ENCODE peak calls at places on chromosomes 4 and X, in seven cellular contexts. One of them, this sample, is unnamed.

GRCh38 chr4:89166971-89167475 is 55.7 kb downstream of the TIGD2 start:
- DNase-seq in fibroblast of the conjunctiva: no peak
- DNase-seq in NCI-H1930: no peak
- DNase-seq in lung: no peak
- DNase-seq in C1 segment of cervical spinal cord: no peak
- DNase-seq in psoas muscle: no peak
- DNase-seq in GOT3: no peak
- DNase-seq in this sample: no peak

GRCh38 chr4:13988347-13989265 is 361.1 kb upstream of the BOD1L1 start:
- DNase-seq in fibroblast of the conjunctiva: peak
- DNase-seq in NCI-H1930: no peak
- DNase-seq in lung: peak
- DNase-seq in C1 segment of cervical spinal cord: no peak
- DNase-seq in psoas muscle: peak
- DNase-seq in GOT3: peak
- DNase-seq in this sample: no peak

GRCh38 chr4:174714393-174715211 is 114.4 kb downstream of the GLRA3 start:
- DNase-seq in fibroblast of the conjunctiva: peak
- DNase-seq in NCI-H1930: peak
- DNase-seq in lung: peak
- DNase-seq in C1 segment of cervical spinal cord: no peak
- DNase-seq in psoas muscle: no peak
- DNase-seq in GOT3: no peak
- DNase-seq in this sample: peak

GRCh38 chr4:6689506-6689960 is 4.1 kb upstream of the S100P start:
- DNase-seq in fibroblast of the conjunctiva: no peak
- DNase-seq in NCI-H1930: no peak
- DNase-seq in lung: no peak
- DNase-seq in C1 segment of cervical spinal cord: no peak
- DNase-seq in psoas muscle: no peak
- DNase-seq in GOT3: no peak
- DNase-seq in this sample: no peak

GRCh38 chr4:153780876-153781275 is 8.0 kb downstream of the SFRP2 start:
- DNase-seq in fibroblast of the conjunctiva: no peak
- DNase-seq in NCI-H1930: no peak
- DNase-seq in lung: no peak
- DNase-seq in C1 segment of cervical spinal cord: no peak
- DNase-seq in psoas muscle: no peak
- DNase-seq in GOT3: no peak
- DNase-seq in this sample: no peak

GRCh38 chr4:56505269-56506109 is at the start of gene ARL9:
- DNase-seq in fibroblast of the conjunctiva: peak
- DNase-seq in NCI-H1930: no peak
- DNase-seq in lung: peak
- DNase-seq in C1 segment of cervical spinal cord: no peak
- DNase-seq in psoas muscle: peak
- DNase-seq in GOT3: peak
- DNase-seq in this sample: peak

GRCh38 chr4:10173039-10173753 is 56.6 kb upstream of the WDR1 start:
- DNase-seq in fibroblast of the conjunctiva: no peak
- DNase-seq in NCI-H1930: no peak
- DNase-seq in lung: peak
- DNase-seq in C1 segment of cervical spinal cord: no peak
- DNase-seq in psoas muscle: no peak
- DNase-seq in GOT3: no peak
- DNase-seq in this sample: peak

GRCh38 chrX:63350551-63350950 is 581 bp downstream of the SPIN4 start:
- DNase-seq in fibroblast of the conjunctiva: no peak
- DNase-seq in NCI-H1930: no peak
- DNase-seq in lung: no peak
- DNase-seq in C1 segment of cervical spinal cord: peak
- DNase-seq in psoas muscle: no peak
- DNase-seq in GOT3: no peak
- DNase-seq in this sample: peak

GRCh38 chr4:11549525-11549924 is 120.8 kb upstream of the HS3ST1 start:
- DNase-seq in fibroblast of the conjunctiva: no peak
- DNase-seq in NCI-H1930: no peak
- DNase-seq in lung: no peak
- DNase-seq in C1 segment of cervical spinal cord: no peak
- DNase-seq in psoas muscle: no peak
- DNase-seq in GOT3: no peak
- DNase-seq in this sample: no peak

GRCh38 chr4:53654300-53654758 is 63.0 kb upstream of the LNX1 start:
- DNase-seq in fibroblast of the conjunctiva: no peak
- DNase-seq in NCI-H1930: peak
- DNase-seq in lung: no peak
- DNase-seq in C1 segment of cervical spinal cord: no peak
- DNase-seq in psoas muscle: no peak
- DNase-seq in GOT3: no peak
- DNase-seq in this sample: peak

GRCh38 chr4:36551697-36552214 is 270.3 kb downstream of the DTHD1 start:
- DNase-seq in fibroblast of the conjunctiva: no peak
- DNase-seq in NCI-H1930: no peak
- DNase-seq in lung: no peak
- DNase-seq in C1 segment of cervical spinal cord: no peak
- DNase-seq in psoas muscle: no peak
- DNase-seq in GOT3: no peak
- DNase-seq in this sample: no peak

GRCh38 chr4:6288342-6288741 is 18.7 kb downstream of the WFS1 start:
- DNase-seq in fibroblast of the conjunctiva: no peak
- DNase-seq in NCI-H1930: no peak
- DNase-seq in lung: no peak
- DNase-seq in C1 segment of cervical spinal cord: no peak
- DNase-seq in psoas muscle: peak
- DNase-seq in GOT3: no peak
- DNase-seq in this sample: no peak

GRCh38 chr4:139599594-139600374 is 43.8 kb upstream of the SETD7 start:
- DNase-seq in fibroblast of the conjunctiva: no peak
- DNase-seq in NCI-H1930: no peak
- DNase-seq in lung: no peak
- DNase-seq in C1 segment of cervical spinal cord: no peak
- DNase-seq in psoas muscle: no peak
- DNase-seq in GOT3: no peak
- DNase-seq in this sample: no peak

GRCh38 chrX:153953342-153953830 is 8.9 kb upstream of the RENBP start:
- DNase-seq in fibroblast of the conjunctiva: no peak
- DNase-seq in NCI-H1930: peak
- DNase-seq in lung: peak
- DNase-seq in C1 segment of cervical spinal cord: no peak
- DNase-seq in psoas muscle: peak
- DNase-seq in GOT3: no peak
- DNase-seq in this sample: peak

This sample was measured in prostate gland.